ENCODE peak calls at places on chromosomes 4 and X, in seven cellular contexts. D, W, N, S, X, K and Y are unnamed samples.

GRCh38 chr4:14994242-14994641 is 8.0 kb upstream of the CPEB2 start:
- DNase-seq in K (peak), D (peak), S (peak), N (no peak), X (no peak), W (no peak), Y (peak)

GRCh38 chr4:139973015-139973414 is 181.0 kb downstream of the MAML3 start:
- DNase-seq in D (peak), W (no peak), K (no peak), N (no peak), S (no peak), X (no peak), Y (no peak)

GRCh38 chrX:68084765-68085164 is 348.5 kb downstream of the OPHN1 start:
- DNase-seq in W (no peak), X (no peak), K (no peak), N (no peak), S (no peak), D (peak), Y (no peak)

GRCh38 chrX:68487254-68487653 is 11.6 kb upstream of the YIPF6 start:
- DNase-seq in X (no peak), S (no peak), D (no peak), K (no peak), N (no peak), W (no peak), Y (no peak)

GRCh38 chr4:183220246-183220645 is 99.8 kb downstream of the CLDN22 start:
- DNase-seq in X (no peak), S (no peak), N (no peak), W (no peak), D (no peak), K (no peak), Y (no peak)

GRCh38 chr4:170801771-170802170 is 712.0 kb upstream of the AADAT start:
- DNase-seq in X (no peak), S (no peak), D (no peak), N (no peak), K (no peak), W (no peak), Y (no peak)

GRCh38 chr4:97105716-97106115 is 1037.6 kb downstream of the STPG2 start:
- DNase-seq in S (no peak), X (no peak), D (no peak), K (no peak), N (no peak), W (no peak), Y (no peak)

GRCh38 chr4:20480161-20480947 is 219.9 kb upstream of the PACRGL start:
- DNase-seq in W (no peak), S (no peak), N (no peak), K (no peak), D (no peak), X (no peak), Y (no peak)

GRCh38 chr4:140952709-140953108 is 180.6 kb downstream of the RNF150 start:
- DNase-seq in W (no peak), D (peak), N (no peak), S (no peak), X (no peak), K (peak), Y (peak)

GRCh38 chr4:89024051-89024675 is 32.8 kb downstream of the FAM13A start:
- DNase-seq in N (no peak), W (no peak), K (peak), X (peak), D (peak), S (peak), Y (peak)

GRCh38 chr4:184755278-184755677 is 21.4 kb upstream of the CENPU start:
- DNase-seq in D (peak), K (peak), X (no peak), S (no peak), W (no peak), N (no peak), Y (no peak)

GRCh38 chr4:110033994-110034393 is 121.3 kb downstream of the EGF start:
- DNase-seq in X (no peak), N (no peak), D (no peak), W (no peak), S (no peak), K (no peak), Y (no peak)

GRCh38 chr4:113057891-113058290 is 8.4 kb downstream of the ANK2 start:
- DNase-seq in W (no peak), K (no peak), N (no peak), X (no peak), S (no peak), D (no peak), Y (peak)

GRCh38 chr4:188030401-188030800 is 34.8 kb downstream of the ZFP42 start:
- DNase-seq in N (no peak), X (no peak), W (no peak), D (no peak), S (no peak), K (no peak), Y (no peak)

GRCh38 chr4:83257811-83258210 is 26.8 kb downstream of the COQ2 start:
- DNase-seq in X (no peak), K (no peak), S (peak), D (no peak), W (no peak), N (no peak), Y (no peak)

GRCh38 chr4:87310691-87311335 is 11.9 kb downstream of the HSD17B13 start:
- DNase-seq in W (no peak), D (no peak), K (no peak), S (no peak), N (no peak), X (no peak), Y (peak)

GRCh38 chr4:87311684-87312083 is 11.0 kb downstream of the HSD17B13 start:
- DNase-seq in N (no peak), K (no peak), W (no peak), X (no peak), S (no peak), D (no peak), Y (no peak)

GRCh38 chr4:87306056-87306455 is 16.6 kb downstream of the HSD17B13 start:
- DNase-seq in D (no peak), X (no peak), S (no peak), N (no peak), K (no peak), W (no peak), Y (no peak)

GRCh38 chr4:87313756-87314155 is 8.9 kb downstream of the HSD17B13 start:
- DNase-seq in S (no peak), N (no peak), X (no peak), D (no peak), K (no peak), W (no peak), Y (no peak)

GRCh38 chr4:87309625-87310024 is 13.1 kb downstream of the HSD17B13 start:
- DNase-seq in N (no peak), S (no peak), X (no peak), D (no peak), W (no peak), K (no peak), Y (no peak)
- H2BK120ac ChIP-seq in N (no peak), S (no peak), X (no peak), D (no peak), W (no peak), K (no peak), Y (no peak)

GRCh38 chr4:158995963-158996362 is 106.9 kb upstream of the RAPGEF2 start:
- DNase-seq in S (no peak), N (no peak), D (no peak), K (no peak), W (no peak), X (no peak), Y (no peak)

GRCh38 chr4:158995040-158995439 is 107.8 kb upstream of the RAPGEF2 start:
- DNase-seq in W (no peak), N (no peak), X (no peak), K (no peak), D (no peak), S (no peak), Y (no peak)

GRCh38 chr4:158998624-158999023 is 104.3 kb upstream of the RAPGEF2 start:
- DNase-seq in N (no peak), K (peak), W (no peak), D (no peak), X (no peak), S (no peak), Y (peak)

GRCh38 chr4:158997660-158998349 is 105.1 kb upstream of the RAPGEF2 start:
- DNase-seq in S (no peak), X (no peak), D (no peak), W (no peak), K (no peak), N (no peak), Y (no peak)

GRCh38 chr4:158996669-158997074 is 106.2 kb upstream of the RAPGEF2 start:
- DNase-seq in S (peak), D (peak), X (no peak), K (peak), N (no peak), W (no peak), Y (peak)
- H2BK120ac ChIP-seq in S (no peak), D (no peak), X (no peak), K (no peak), N (no peak), W (no peak), Y (no peak)

GRCh38 chr4:6056976-6057766 is 38.9 kb upstream of the C4orf50 start:
- DNase-seq in K (no peak), S (no peak), D (no peak), N (no peak), X (no peak), W (no peak), Y (no peak)

GRCh38 chr4:6054162-6054922 is 36.1 kb upstream of the C4orf50 start:
- DNase-seq in X (no peak), N (no peak), K (no peak), W (no peak), D (no peak), S (no peak), Y (no peak)

GRCh38 chr4:6055436-6055835 is 37.2 kb upstream of the C4orf50 start:
- DNase-seq in N (no peak), W (no peak), K (no peak), X (no peak), D (no peak), S (no peak), Y (no peak)

GRCh38 chr4:6052679-6053078 is 34.4 kb upstream of the C4orf50 start:
- DNase-seq in X (no peak), S (peak), W (no peak), K (no peak), D (no peak), N (no peak), Y (no peak)

GRCh38 chr4:6055030-6055429 is 36.8 kb upstream of the C4orf50 start:
- DNase-seq in S (no peak), N (no peak), D (no peak), K (no peak), W (no peak), X (no peak), Y (no peak)
- H2BK120ac ChIP-seq in S (no peak), N (no peak), D (no peak), K (no peak), W (no peak), X (no peak), Y (no peak)

DNA sequence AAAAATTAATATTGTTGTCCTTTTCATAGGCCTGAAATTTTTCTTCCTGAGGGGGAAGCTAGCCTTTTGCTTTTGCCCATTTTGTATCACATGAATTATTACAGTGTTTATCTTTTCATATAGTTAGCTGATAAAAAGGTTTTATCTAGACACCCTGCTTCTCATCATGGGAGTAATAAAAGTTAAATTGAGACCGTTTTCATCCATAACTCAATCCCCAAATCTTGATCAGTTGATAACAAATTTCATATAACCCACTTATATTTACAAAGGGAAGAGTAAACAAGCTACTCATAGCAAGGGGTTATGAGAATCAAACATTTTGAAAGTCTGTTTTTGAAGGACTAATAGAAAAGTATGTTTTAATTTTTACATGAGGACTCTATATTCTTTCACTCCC is 23.5 kb upstream of the DCX start:
- DNase-seq in D (no peak), X (no peak), S (no peak), K (no peak), N (no peak), W (no peak), Y (no peak)
- H2BK120ac ChIP-seq in D (no peak), X (no peak), S (no peak), K (no peak), N (no peak), W (no peak), Y (no peak)